ENCODE peak calls at places on chromosome 17, in seven cellular contexts. C is IMR-90, N is K562, I is HCT116, Z is HepG2, M is GM12878, S is H1. U is an unnamed sample. For H4K20me1, the result is how much of the 10 kb centered on the place peaks cover.

GRCh38 chr17:53058031-53058430 is 764.7 kb upstream of the KIF2B start:
- DNase-seq in Z (no peak), S (no peak), I (no peak), C (no peak), N (no peak), M (no peak), U (no peak)

GRCh38 chr17:80615311-80615710 is 70.7 kb downstream of the RPTOR start:
- DNase-seq in N (no peak), Z (no peak), M (no peak), C (no peak), I (no peak), S (no peak), U (no peak)

GRCh38 chr17:72445055-72445991 is 324.5 kb downstream of the SOX9 start:
- DNase-seq in I (no peak), M (no peak), S (no peak), N (no peak), Z (peak), C (no peak), U (no peak)

GRCh38 chr17:81173761-81174160 is 7.7 kb upstream of the AATK start:
- DNase-seq in Z (no peak), M (no peak), C (no peak), I (no peak), N (no peak), S (no peak), U (no peak)

GRCh38 chr17:74850914-74851313 is 8.8 kb downstream of the GRIN2C start:
- DNase-seq in C (no peak), S (no peak), Z (no peak), I (no peak), N (no peak), M (no peak), U (no peak)

GRCh38 chr17:42459256-42459982 is 741 bp downstream of the ATP6V0A1 start:
- DNase-seq in C (peak), Z (peak), S (no peak), N (peak), M (no peak), I (no peak), U (no peak)

GRCh38 chr17:4720787-4721186 is 10.4 kb downstream of the ARRB2 start:
- DNase-seq in I (no peak), C (no peak), M (no peak), Z (peak), S (no peak), N (no peak), U (no peak)

GRCh38 chr17:49681336-49681735 is 3.4 kb upstream of the SPOP start:
- DNase-seq in C (no peak), I (no peak), N (no peak), S (no peak), M (no peak), Z (no peak), U (no peak)

GRCh38 chr17:744937-745336 is 7.1 kb downstream of the GEMIN4 start:
- DNase-seq in N (no peak), I (no peak), M (no peak), C (no peak), Z (no peak), S (no peak), U (no peak)

GRCh38 chr17:38454528-38454927 is 26.3 kb downstream of the ARHGAP23 start:
- DNase-seq in S (no peak), I (peak), C (peak), Z (no peak), N (no peak), M (no peak), U (peak)

GRCh38 chr17:61448042-61448441 is 4.2 kb upstream of the TBX4 start:
- DNase-seq in S (no peak), M (no peak), Z (no peak), N (no peak), C (no peak), I (no peak), U (no peak)

GRCh38 chr17:81000089-81000630 is 8.5 kb downstream of the CHMP6 start:
- DNase-seq in Z (no peak), N (no peak), C (no peak), S (no peak), M (no peak), I (no peak), U (no peak)

GRCh38 chr17:77451271-77451893 is 310.6 kb downstream of the SEC14L1 start:
- DNase-seq in M (no peak), C (peak), I (no peak), N (peak), S (peak), Z (peak), U (peak)

GRCh38 chr17:77451894-77452852 is 311.4 kb downstream of the SEC14L1 start:
- DNase-seq in S (peak), I (no peak), C (peak), M (no peak), N (no peak), Z (peak), U (peak)

GRCh38 chr17:77450742-77451270 is 310.0 kb downstream of the SEC14L1 start:
- DNase-seq in Z (peak), C (no peak), S (no peak), M (no peak), I (no peak), N (no peak), U (no peak)

GRCh38 chr17:77449373-77449907 is 308.7 kb downstream of the SEC14L1 start:
- DNase-seq in I (no peak), S (peak), M (no peak), N (no peak), C (no peak), Z (no peak), U (no peak)

GRCh38 chr17:77449908-77450741 is 309.4 kb downstream of the SEC14L1 start:
- DNase-seq in C (peak), M (no peak), I (no peak), Z (peak), S (peak), N (peak), U (no peak)
- H4K20me1 ChIP-seq in C (half or more), M (under half), I (under half), Z (under half), S (under half), N (under half), U (under half)

DNA sequence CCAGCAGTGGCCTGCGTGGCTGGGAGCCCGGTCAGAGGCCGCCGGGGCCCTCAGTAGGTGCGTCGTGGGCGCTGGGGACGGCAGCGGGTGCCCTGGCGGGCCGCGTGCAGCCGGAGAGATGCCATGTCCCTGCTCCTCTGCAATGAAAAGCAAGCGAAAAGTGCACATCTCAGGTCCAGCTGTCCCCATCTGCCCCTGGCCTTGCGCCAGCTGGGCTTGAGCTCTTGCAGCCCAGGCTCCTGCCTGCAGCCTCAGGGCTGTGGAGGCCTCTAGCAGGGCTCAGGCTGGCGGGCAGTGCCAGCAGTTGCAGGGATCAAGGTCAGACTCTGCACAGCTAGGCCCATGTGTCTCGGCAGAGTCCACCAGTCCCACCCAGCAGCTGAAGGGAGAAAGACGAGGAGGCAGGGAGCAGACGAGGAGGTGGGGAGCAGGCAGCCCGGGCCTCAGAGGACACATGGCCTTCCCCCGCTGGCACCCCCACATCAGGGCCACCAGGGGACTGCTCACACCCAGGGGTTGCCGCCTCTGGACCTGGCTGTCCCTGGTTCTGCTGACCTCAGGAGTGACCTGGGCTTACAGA is 11.2 kb downstream of the SLC16A3 start:
- DNase-seq in S (no peak), C (no peak), N (no peak), Z (peak), M (no peak), I (no peak), U (no peak)
- TF ChIP-seq POLR2A in S (no peak), C (no peak), N (no peak), Z (peak), M (no peak), I (no peak), U (no peak)

DNA sequence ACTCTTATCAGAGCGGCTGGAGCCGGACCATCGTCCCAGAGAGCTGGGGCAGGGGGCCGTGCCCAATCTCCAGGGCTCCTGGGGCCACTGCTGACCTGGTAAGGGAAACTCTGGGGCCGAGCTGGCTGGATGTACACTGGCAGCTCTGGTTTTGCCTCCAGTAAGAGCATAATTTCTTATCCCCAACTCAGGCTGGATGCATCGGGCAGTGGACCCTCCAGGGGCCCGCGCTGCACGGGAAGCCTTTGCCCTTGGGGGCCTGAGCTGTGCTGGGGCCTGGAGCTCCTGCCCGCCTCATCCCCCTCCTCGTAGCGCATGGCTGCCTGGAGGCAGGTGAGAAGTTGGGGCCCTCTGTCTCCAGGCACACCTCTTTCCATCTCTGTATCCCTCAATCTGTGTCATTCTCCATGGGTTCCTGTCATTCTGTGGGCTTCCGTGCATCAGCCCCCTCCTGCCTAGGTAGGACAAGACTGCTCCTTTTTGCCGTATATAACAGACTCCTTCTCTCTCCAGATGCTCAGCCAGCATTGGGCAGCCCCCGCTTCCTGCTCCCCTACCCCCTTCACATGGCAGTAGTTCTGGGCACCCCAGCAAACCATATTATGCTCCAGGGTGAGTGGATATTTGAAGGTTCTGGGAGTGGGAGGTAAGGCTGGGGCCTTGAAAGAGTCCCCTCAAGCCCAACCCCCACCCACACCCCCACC is 9.4 kb upstream of the TMEM88 start:
- DNase-seq in M (no peak), Z (no peak), C (no peak), I (no peak), N (no peak), S (no peak), U (no peak)
- H4K20me1 ChIP-seq in M (under half), Z (under half), C (half or more), I (under half), N (under half), S (under half), U (under half)

GRCh38 chr17:57998234-57998746 is 8.8 kb downstream of the SRSF1 start:
- DNase-seq in Z (no peak), N (no peak), S (no peak), I (no peak), M (no peak), C (no peak), U (no peak)

GRCh38 chr17:57999010-57999495 is 8.0 kb downstream of the SRSF1 start:
- DNase-seq in C (no peak), M (no peak), N (no peak), Z (no peak), S (no peak), I (no peak), U (no peak)

GRCh38 chr17:57995076-57995956 is 7.3 kb upstream of the VEZF1 start:
- DNase-seq in Z (peak), N (peak), I (peak), S (no peak), M (no peak), C (peak), U (peak)

GRCh38 chr17:57999496-58000017 is 7.5 kb downstream of the SRSF1 start:
- DNase-seq in Z (peak), N (no peak), I (peak), C (peak), S (no peak), M (peak), U (peak)

DNA sequence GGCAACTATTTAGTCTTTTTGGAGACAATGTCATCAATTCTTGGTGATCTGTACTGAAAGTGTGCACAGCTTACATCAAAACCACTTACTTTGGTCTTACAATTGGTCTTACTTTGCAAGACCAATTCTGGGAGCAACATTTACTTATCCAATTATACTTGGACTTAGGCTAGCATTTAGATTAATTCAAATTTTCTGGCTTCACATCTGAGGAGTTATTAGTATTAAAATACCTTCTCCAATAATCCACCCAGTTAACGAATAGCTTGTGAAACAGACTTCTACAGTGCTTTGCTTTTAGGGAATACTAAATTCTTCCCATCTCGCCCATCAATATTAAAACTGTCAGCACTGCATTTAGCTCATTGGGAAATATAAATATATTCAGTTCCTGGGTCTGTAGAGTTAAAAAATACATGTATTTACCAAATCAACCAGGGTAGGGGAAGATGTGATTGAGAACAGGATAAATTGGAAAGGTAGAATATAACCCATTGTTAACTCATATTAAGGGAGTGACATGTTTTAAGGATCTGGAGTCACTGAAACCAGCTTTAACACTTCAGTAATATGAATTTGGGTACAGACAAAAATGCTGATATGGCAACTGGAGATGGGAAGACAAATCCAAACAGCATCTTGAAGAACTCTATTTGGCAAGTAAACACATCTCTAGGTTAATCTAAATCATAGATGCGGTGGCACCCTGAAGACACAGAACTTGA is 9.2 kb upstream of the VEZF1 start:
- DNase-seq in M (no peak), I (no peak), C (no peak), N (no peak), S (no peak), Z (no peak), U (no peak)
- TF ChIP-seq POLR2A in M (no peak), I (no peak), C (no peak), N (peak), S (no peak), Z (no peak), U (no peak)

GRCh38 chr17:46118969-46119368 is 74.3 kb downstream of the KANSL1 start:
- DNase-seq in M (no peak), Z (no peak), N (no peak), C (no peak), I (no peak), S (no peak), U (no peak)
- H4K20me1 ChIP-seq in M (under half), Z (half or more), N (under half), C (half or more), I (half or more), S (half or more), U (half or more)

GRCh38 chr17:7204828-7205461 is 14.7 kb downstream of the DLG4 start:
- DNase-seq in Z (no peak), C (peak), N (peak), S (peak), I (peak), M (peak), U (peak)
- TF ChIP-seq POLR2A in Z (no peak), C (no peak), N (no peak), S (no peak), I (no peak), M (peak), U (no peak)

DNA sequence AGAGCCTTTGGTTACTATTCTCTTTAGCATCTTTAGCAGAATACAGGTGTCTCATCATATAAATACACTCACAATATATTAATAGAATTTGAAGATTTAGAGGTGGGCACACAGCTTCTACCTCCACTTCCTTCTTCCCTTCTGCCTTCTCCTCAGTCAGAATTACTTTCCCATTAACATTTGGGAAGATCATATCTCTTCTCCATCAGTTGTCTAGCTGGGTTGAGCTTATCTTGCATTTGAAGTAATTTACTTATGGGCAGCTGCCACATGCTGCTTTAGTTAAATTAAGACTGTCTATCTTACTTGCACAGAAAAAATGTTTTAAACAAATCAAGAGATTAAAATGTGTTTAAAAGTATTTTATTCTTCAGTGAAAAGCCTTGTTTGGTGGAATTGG is 110.1 kb upstream of the ASIC2 start:
- DNase-seq in Z (no peak), S (no peak), I (no peak), M (no peak), N (no peak), C (no peak), U (no peak)
- H4K20me1 ChIP-seq in Z (under half), S (under half), I (under half), M (under half), N (under half), C (under half), U (under half)

U was measured in endothelial cell of umbilical vein.